ENCODE peak calls at places on chromosomes 16 and 17, in four cellular contexts. One of them, this sample, is unnamed.

GRCh38 chr16:89534147-89534788 is 26.1 kb downstream of the SPG7 start:
- DNase-seq in heart right ventricle: no peak
- DNase-seq in stimulated activated CD8-positive, alpha-beta memory T cell treated with anti-CD3 and anti-CD28 coated beads, Interleukin-2, amount 100 ng/mL, for 48 hours: no peak
- DNase-seq in ELR: no peak
- DNase-seq in this sample: no peak

GRCh38 chr17:17445925-17446665 is 30.7 kb upstream of the MED9 start:
- DNase-seq in heart right ventricle: no peak
- DNase-seq in stimulated activated CD8-positive, alpha-beta memory T cell treated with anti-CD3 and anti-CD28 coated beads, Interleukin-2, amount 100 ng/mL, for 48 hours: no peak
- DNase-seq in ELR: peak
- DNase-seq in this sample: peak

GRCh38 chr17:78895322-78895721 is 7.7 kb downstream of the CEP295NL start:
- DNase-seq in heart right ventricle: no peak
- DNase-seq in stimulated activated CD8-positive, alpha-beta memory T cell treated with anti-CD3 and anti-CD28 coated beads, Interleukin-2, amount 100 ng/mL, for 48 hours: no peak
- DNase-seq in ELR: no peak
- DNase-seq in this sample: no peak

GRCh38 chr17:64572682-64573154 is 65.9 kb downstream of the CEP95 start:
- DNase-seq in heart right ventricle: no peak
- DNase-seq in stimulated activated CD8-positive, alpha-beta memory T cell treated with anti-CD3 and anti-CD28 coated beads, Interleukin-2, amount 100 ng/mL, for 48 hours: no peak
- DNase-seq in ELR: peak
- DNase-seq in this sample: peak

GRCh38 chr16:68369168-68369567 is 58.3 kb downstream of the PRMT7 start:
- DNase-seq in heart right ventricle: no peak
- DNase-seq in stimulated activated CD8-positive, alpha-beta memory T cell treated with anti-CD3 and anti-CD28 coated beads, Interleukin-2, amount 100 ng/mL, for 48 hours: no peak
- DNase-seq in ELR: no peak
- DNase-seq in this sample: no peak

GRCh38 chr17:57665696-57666095 is 79.4 kb downstream of the CCDC182 start:
- DNase-seq in heart right ventricle: no peak
- DNase-seq in stimulated activated CD8-positive, alpha-beta memory T cell treated with anti-CD3 and anti-CD28 coated beads, Interleukin-2, amount 100 ng/mL, for 48 hours: no peak
- DNase-seq in ELR: no peak
- DNase-seq in this sample: no peak

GRCh38 chr16:26667271-26667703 is 399.4 kb upstream of the C16orf82 start:
- DNase-seq in heart right ventricle: no peak
- DNase-seq in stimulated activated CD8-positive, alpha-beta memory T cell treated with anti-CD3 and anti-CD28 coated beads, Interleukin-2, amount 100 ng/mL, for 48 hours: no peak
- DNase-seq in ELR: no peak
- DNase-seq in this sample: no peak

GRCh38 chr17:56887552-56888467 is 26.0 kb downstream of the TRIM25 start:
- DNase-seq in heart right ventricle: no peak
- DNase-seq in stimulated activated CD8-positive, alpha-beta memory T cell treated with anti-CD3 and anti-CD28 coated beads, Interleukin-2, amount 100 ng/mL, for 48 hours: no peak
- DNase-seq in ELR: peak
- DNase-seq in this sample: peak

GRCh38 chr17:81339502-81340296 is 44.6 kb upstream of the SLC38A10 start:
- DNase-seq in heart right ventricle: no peak
- DNase-seq in stimulated activated CD8-positive, alpha-beta memory T cell treated with anti-CD3 and anti-CD28 coated beads, Interleukin-2, amount 100 ng/mL, for 48 hours: no peak
- DNase-seq in ELR: no peak
- DNase-seq in this sample: peak

This sample was measured in PC-3.